ENCODE peak calls at places on chromosomes 13 and 19, in ten cellular contexts. S is foreskin fibroblast, M is cardiac fibroblast, O is AG04450, X is lower leg skin, N is stomach, F is fibroblast of mammary gland, A is esophagus squamous epithelium, P is HL-60, L is cardiac muscle cell. Q is an unnamed sample.

GRCh38 chr13:102460806-102461205 is 59.0 kb upstream of the FGF14 start:
- DNase-seq in N (no peak), L (no peak), F (peak; percentile 21), O (no peak), A (no peak), M (no peak), S (no peak), X (no peak), P (no peak), Q (no peak)

GRCh38 chr19:409515-410242 is 732 bp upstream of the C2CD4C start:
- DNase-seq in O (no peak), N (no peak), M (no peak), A (no peak), L (peak; percentile 30), X (no peak), S (no peak), P (no peak), F (no peak), Q (no peak)

GRCh38 chr13:46181799-46182490 is at the start of gene LCP1:
- DNase-seq in O (no peak), F (no peak), P (peak; percentile 93), S (no peak), L (no peak), M (no peak), N (peak; percentile 34), X (peak; percentile 47), A (peak; percentile 14), Q (no peak)

GRCh38 chr19:32220951-32221350 is 124.5 kb upstream of the ZNF507 start:
- DNase-seq in X (no peak), S (no peak), N (no peak), O (no peak), L (no peak), A (no peak), P (no peak), F (no peak), M (no peak), Q (no peak)

GRCh38 chr13:65881561-65882155 is 1348.5 kb downstream of the PCDH9 start:
- DNase-seq in L (no peak), A (no peak), X (no peak), S (no peak), F (no peak), O (no peak), P (no peak), M (no peak), N (no peak), Q (no peak)

GRCh38 chr13:101397742-101398141 is 18.6 kb downstream of the NALCN start:
- DNase-seq in M (peak; percentile 75), S (peak; percentile 93), N (no peak), F (peak; percentile 91), O (peak; percentile 66), L (no peak), A (no peak), X (no peak), P (no peak), Q (peak; percentile 57)

GRCh38 chr13:110690516-110690915 is 15.4 kb downstream of the CARS2 start:
- DNase-seq in X (no peak), O (no peak), N (no peak), F (no peak), P (no peak), A (no peak), L (no peak), M (no peak), S (no peak), Q (no peak)

GRCh38 chr13:75352641-75353327 is 129.2 kb downstream of the TBC1D4 start:
- DNase-seq in F (no peak), A (no peak), S (no peak), L (no peak), N (no peak), P (no peak), M (no peak), X (no peak), O (no peak), Q (no peak)

GRCh38 chr13:30016398-30016797 is 166.0 kb upstream of the UBL3 start:
- DNase-seq in M (no peak), X (peak; percentile 55), L (no peak), O (no peak), F (peak; percentile 41), N (no peak), A (no peak), P (no peak), S (no peak), Q (no peak)

GRCh38 chr13:110226051-110226562 is 80.8 kb downstream of the COL4A1 start:
- DNase-seq in P (no peak), X (no peak), L (no peak), A (no peak), S (no peak), N (no peak), O (no peak), F (no peak), M (peak; percentile 58), Q (peak; percentile 55)

GRCh38 chr13:112976526-112976925 is 7.5 kb downstream of the MCF2L start:
- DNase-seq in N (no peak), S (no peak), A (no peak), L (no peak), P (no peak), X (no peak), M (no peak), O (no peak), F (no peak), Q (no peak)

DNA sequence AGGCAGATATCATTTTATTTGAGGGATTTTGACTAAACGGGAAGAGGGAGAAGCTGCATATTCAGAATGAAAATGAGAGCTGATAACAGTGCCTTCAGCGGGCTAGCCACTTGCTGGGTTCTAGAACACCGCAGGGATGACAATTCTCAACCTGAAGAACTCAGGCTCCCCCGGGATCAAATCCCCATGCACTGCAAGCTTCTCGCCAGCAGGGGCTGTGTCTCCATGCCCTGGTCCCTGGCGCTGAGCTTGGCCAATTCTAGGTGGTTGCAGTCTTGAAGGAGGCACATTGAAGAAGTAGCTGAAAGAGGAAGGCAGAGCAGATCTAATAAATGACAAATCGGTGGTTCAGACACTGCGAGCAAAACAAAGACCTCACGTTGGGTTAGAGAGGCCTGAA is 128.7 kb downstream of the UQCRFS1 start:
- DNase-seq in S (no peak), M (peak; percentile 10), X (no peak), L (peak; percentile 5), P (peak; percentile 7), O (no peak), F (peak; percentile 31), N (no peak), A (no peak), Q (peak; percentile 13)
- TF ChIP-seq CTCF in S (peak; percentile 28), M (peak; percentile 37), X (no peak), L (peak; percentile 12), P (peak; percentile 39), O (peak; percentile 13), F (peak; percentile 45), N (no peak), A (peak; percentile 45), Q (peak; percentile 52)

DNA sequence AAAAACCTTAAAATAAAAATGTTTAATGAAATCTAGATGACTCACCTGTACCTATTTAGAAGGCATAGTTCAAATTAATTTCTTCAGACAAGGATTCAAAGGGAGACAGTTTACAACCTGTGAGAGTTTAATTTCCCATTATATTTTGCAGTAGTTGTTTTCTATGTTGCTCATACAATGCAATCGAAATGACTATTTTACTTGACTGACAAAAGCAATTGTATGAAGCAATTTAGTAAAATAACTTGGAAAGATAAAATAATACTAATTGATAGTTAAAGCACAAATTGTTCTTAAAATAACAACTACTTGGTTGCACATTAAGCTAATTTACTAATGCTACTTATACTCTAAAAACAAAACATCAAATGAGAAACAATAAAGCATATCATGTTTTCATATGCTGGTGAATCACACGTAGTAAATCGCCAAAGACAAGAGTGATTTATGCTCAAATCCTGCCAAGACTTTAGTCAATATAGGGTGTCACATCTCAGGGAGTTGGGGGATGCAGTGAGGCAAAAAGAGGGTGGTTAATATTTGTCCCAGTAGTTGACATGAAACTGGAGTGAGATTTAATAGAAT is 6.4 kb downstream of the DACH1 start:
- DNase-seq in S (no peak), P (no peak), O (no peak), L (no peak), N (no peak), X (no peak), F (no peak), M (no peak), A (no peak), Q (no peak)
- H3K4me3 ChIP-seq in S (no peak overlapping the region), P (no peak overlapping the region), O (no peak overlapping the region), L (no peak overlapping the region), N (no peak overlapping the region), X (no peak overlapping the region), F (no peak overlapping the region), M (no peak overlapping the region), A (no peak overlapping the region), Q (no peak overlapping the region)

GRCh38 chr13:26117620-26118019 is 65.8 kb upstream of the SHISA2 start:
- DNase-seq in L (no peak), M (no peak), O (no peak), S (no peak), A (no peak), N (no peak), X (no peak), F (no peak), P (no peak), Q (no peak)

GRCh38 chr13:26111797-26112196 is 60.0 kb upstream of the SHISA2 start:
- DNase-seq in P (no peak), N (no peak), S (no peak), M (no peak), X (no peak), F (no peak), O (no peak), A (no peak), L (no peak), Q (no peak)

GRCh38 chr13:26112843-26113242 is 61.0 kb upstream of the SHISA2 start:
- DNase-seq in L (no peak), A (no peak), X (no peak), F (no peak), M (peak; percentile 7), N (no peak), S (no peak), O (no peak), P (no peak), Q (no peak)
- TF ChIP-seq CTCF in L (peak; percentile 19), A (no peak), X (no peak), F (peak; percentile 16), M (peak; percentile 19), N (no peak), S (no peak), O (peak; percentile 33), P (no peak), Q (no peak)

GRCh38 chr19:17079710-17080440 is 4.3 kb downstream of the MYO9B start:
- DNase-seq in M (peak; percentile 99), O (peak; percentile 99), F (peak; percentile 99), L (peak; percentile 13), A (peak; percentile 49), P (no peak), X (peak; percentile 77), N (peak; percentile 74), S (peak; percentile 96), Q (peak; percentile 99)

GRCh38 chr19:17078920-17079709 is 3.5 kb downstream of the MYO9B start:
- DNase-seq in P (no peak), F (peak; percentile 16), N (no peak), O (no peak), S (no peak), M (no peak), L (no peak), X (no peak), A (no peak), Q (peak; percentile 35)

GRCh38 chr19:17078038-17078919 is 2.7 kb downstream of the MYO9B start:
- DNase-seq in F (no peak), N (no peak), P (no peak), S (no peak), O (no peak), X (no peak), M (no peak), L (no peak), A (no peak), Q (no peak)

GRCh38 chr19:17081672-17082630 is 6.4 kb downstream of the MYO9B start:
- DNase-seq in N (no peak), P (no peak), A (no peak), S (no peak), F (no peak), X (no peak), M (no peak), O (no peak), L (no peak), Q (peak; percentile 28)

GRCh38 chr19:17080441-17080803 is 4.8 kb downstream of the MYO9B start:
- DNase-seq in S (no peak), P (no peak), N (no peak), M (no peak), X (no peak), L (no peak), F (no peak), A (no peak), O (no peak), Q (no peak)
- H3K4me3 ChIP-seq in S (peak overlapping the region; percentile 2), P (no peak overlapping the region), N (peak overlapping the region; percentile 37), M (peak overlapping the region; percentile 18), X (no peak overlapping the region), L (no peak overlapping the region), F (peak overlapping the region; percentile 12), A (peak overlapping the region; percentile 62), O (peak overlapping the region; percentile 43), Q (peak overlapping the region; percentile 48)

Q was measured in fibroblast of the aortic adventitia.